ENCODE peak calls at places on chromosome 4, in ten cellular contexts. G is naive B cell; K is naive thymus-derived CD4-positive, alpha-beta T cell; Y is activated CD4-positive, alpha-beta T cell treated with anti-CD3 and anti-CD28 coated beads for 4 hours; E is T-helper 2 cell; A is activated effector memory CD4-positive, alpha-beta T cell treated with anti-CD3 and anti-CD28 coated beads, Interleukin-2, amount 50 U/mL, for 16 hours; Q is glutamatergic neuron; P is stimulated activated CD4-positive, alpha-beta T cell treated with anti-CD3 and anti-CD28 coated beads, TNF-alpha, amount 100 ng/mL, for 48 hours; L is PC-3; I is NCI-H1092 treated with DMSO at 0.1 percent for 48 hours. W is an unnamed sample.

GRCh38 chr4:83440148-83440814 is 15.3 kb downstream of the HELQ start:
- DNase-seq in G (peak; percentile 21), K (no peak), Y (no peak), E (no peak), A (no peak), Q (no peak), P (no peak), L (no peak), I (no peak), W (no peak)

GRCh38 chr4:384311-385010 is 46.8 kb downstream of the ZNF141 start:
- DNase-seq in G (peak; percentile 7), K (no peak), Y (no peak), E (no peak), A (no peak), Q (no peak), P (no peak), L (no peak), I (no peak), W (no peak)

GRCh38 chr4:10161840-10162239 is 45.2 kb upstream of the WDR1 start:
- DNase-seq in G (no peak), K (peak; percentile 57), Y (no peak), E (no peak), A (peak; percentile 65), Q (no peak), P (no peak), L (no peak), I (no peak), W (no peak)

GRCh38 chr4:177371452-177371851 is 61.8 kb downstream of the NEIL3 start:
- DNase-seq in G (no peak), K (no peak), Y (no peak), E (no peak), A (no peak), Q (no peak), P (no peak), L (no peak), I (no peak), W (peak; percentile 24)

GRCh38 chr4:168511780-168512467 is 15.1 kb downstream of the PALLD start:
- DNase-seq in G (no peak), K (peak; percentile 75), Y (peak; percentile 55), E (peak; percentile 41), A (peak; percentile 85), Q (no peak), P (peak; percentile 9), L (no peak), I (no peak), W (no peak)

GRCh38 chr4:127249767-127250108 is 383.0 kb upstream of the INTU start:
- DNase-seq in G (no peak), K (no peak), Y (no peak), E (no peak), A (no peak), Q (no peak), P (no peak), L (peak; percentile 34), I (no peak), W (no peak)

GRCh38 chr4:131052646-131053045 is 1956.7 kb downstream of the C4orf33 start:
- DNase-seq in G (no peak), K (no peak), Y (no peak), E (no peak), A (no peak), Q (no peak), P (no peak), L (no peak), I (no peak), W (no peak)

GRCh38 chr4:151668687-151669402 is 92.0 kb downstream of the GATB start:
- DNase-seq in G (no peak), K (no peak), Y (no peak), E (no peak), A (no peak), Q (no peak), P (no peak), L (no peak), I (no peak), W (no peak)

GRCh38 chr4:110196871-110197420 is 1.5 kb downstream of the ELOVL6 start:
- DNase-seq in G (peak; percentile 58), K (peak; percentile 64), Y (peak; percentile 58), E (peak; percentile 36), A (peak; percentile 85), Q (peak; percentile 82), P (no peak), L (peak; percentile 10), I (peak; percentile 68), W (peak; percentile 32)

GRCh38 chr4:108072300-108072699 is 82.6 kb downstream of the HADH start:
- DNase-seq in G (no peak), K (peak; percentile 86), Y (peak; percentile 48), E (peak; percentile 59), A (peak; percentile 81), Q (no peak), P (no peak), L (peak; percentile 4), I (no peak), W (peak; percentile 39)

GRCh38 chr4:74423101-74423500 is 21.8 kb upstream of the AREG start:
- DNase-seq in G (no peak), K (no peak), Y (no peak), E (no peak), A (no peak), Q (no peak), P (no peak), L (peak; percentile 46), I (no peak), W (no peak)

GRCh38 chr4:10160280-10160856 is 43.8 kb upstream of the WDR1 start:
- DNase-seq in G (no peak), K (peak; percentile 30), Y (no peak), E (no peak), A (no peak), Q (no peak), P (no peak), L (peak; percentile 5), I (no peak), W (no peak)

GRCh38 chr4:111630705-111631104 is 514.5 kb upstream of the FAM241A start:
- DNase-seq in G (no peak), K (no peak), Y (no peak), E (no peak), A (no peak), Q (no peak), P (no peak), L (peak; percentile 45), I (peak; percentile 7), W (no peak)

GRCh38 chr4:173505924-173506779 is 23.9 kb downstream of the HAND2 start:
- DNase-seq in G (no peak), K (no peak), Y (no peak), E (peak; percentile 22), A (no peak), Q (peak; percentile 82), P (no peak), L (peak; percentile 56), I (peak; percentile 34), W (peak; percentile 30)

GRCh38 chr4:116215622-116216021 is 869.8 kb downstream of the TRAM1L1 start:
- DNase-seq in G (no peak), K (no peak), Y (no peak), E (no peak), A (no peak), Q (no peak), P (no peak), L (no peak), I (no peak), W (no peak)

GRCh38 chr4:183471960-183472708 is 27.7 kb downstream of the CDKN2AIP start:
- DNase-seq in G (peak; percentile 63), K (peak; percentile 71), Y (peak; percentile 84), E (peak; percentile 71), A (peak; percentile 92), Q (peak; percentile 90), P (peak; percentile 77), L (peak; percentile 86), I (peak; percentile 60), W (peak; percentile 34)

GRCh38 chr4:7911044-7911578 is 28.6 kb downstream of the AFAP1 start:
- DNase-seq in G (no peak), K (no peak), Y (no peak), E (no peak), A (no peak), Q (peak; percentile 81), P (no peak), L (no peak), I (no peak), W (no peak)

GRCh38 chr4:139858436-139859225 is 193.0 kb downstream of the MGST2 start:
- DNase-seq in G (no peak), K (no peak), Y (no peak), E (no peak), A (no peak), Q (no peak), P (no peak), L (no peak), I (no peak), W (no peak)